ENCODE peak calls at places on chromosomes 12 and 14, in seven cellular contexts. O is ovary, C is Peyer's patch, I is HAP-1, R is suprapubic skin, V is thyroid gland, P is psoas muscle. B is an unnamed sample. For H3K36me3 and H3K27me3, the result is how much of the 10 kb centered on the place peaks cover.

GRCh38 chr14:54809767-54810166 is 92.9 kb downstream of the GCH1 start:
- DNase-seq in O (no peak), C (no peak), I (no peak), R (no peak), V (no peak), P (no peak), B (no peak)

GRCh38 chr12:95017482-95017881 is 14.0 kb upstream of the NDUFA12 start:
- DNase-seq in O (no peak), C (no peak), I (no peak), R (no peak), V (no peak), P (no peak), B (no peak)

GRCh38 chr12:129964826-129965457 is 61.1 kb upstream of the TMEM132D start:
- DNase-seq in O (no peak), C (no peak), I (no peak), R (no peak), V (no peak), P (no peak), B (peak)

GRCh38 chr12:92696240-92696639 is 6.5 kb upstream of the PLEKHG7 start:
- DNase-seq in O (no peak), C (no peak), I (no peak), R (no peak), V (peak), P (peak), B (no peak)

GRCh38 chr14:23555533-23555881 is 564 bp upstream of the THTPA start:
- DNase-seq in O (no peak), C (no peak), I (no peak), R (no peak), V (no peak), P (no peak), B (no peak)

GRCh38 chr14:74898083-74898482 is 16.4 kb downstream of the DLST start:
- DNase-seq in O (no peak), C (no peak), I (no peak), R (no peak), V (no peak), P (no peak), B (no peak)

GRCh38 chr14:24609667-24610344 is at the start of gene GZMH:
- DNase-seq in O (no peak), C (no peak), I (no peak), R (no peak), V (no peak), P (no peak), B (no peak)

GRCh38 chr14:66311935-66312334 is 174.2 kb upstream of the CCDC196 start:
- DNase-seq in O (no peak), C (no peak), I (no peak), R (no peak), V (no peak), P (no peak), B (no peak)

GRCh38 chr14:62674833-62675232 is 370.4 kb downstream of the KCNH5 start:
- DNase-seq in O (no peak), C (no peak), I (no peak), R (no peak), V (no peak), P (no peak), B (no peak)

GRCh38 chr14:74820288-74820687 is 55.7 kb downstream of the PROX2 start:
- DNase-seq in O (no peak), C (no peak), I (no peak), R (no peak), V (no peak), P (no peak), B (no peak)

GRCh38 chr12:132286912-132287311 is 42.5 kb downstream of the GALNT9 start:
- DNase-seq in O (no peak), C (no peak), I (no peak), R (no peak), V (no peak), P (peak), B (no peak)

GRCh38 chr12:77058740-77059139 is 6.6 kb downstream of the E2F7 start:
- DNase-seq in O (no peak), C (no peak), I (no peak), R (no peak), V (no peak), P (no peak), B (no peak)

GRCh38 chr12:47773062-47773857 is at the start of gene SLC48A1:
- DNase-seq in O (peak), C (peak), I (peak), R (no peak), V (peak), P (peak), B (peak)

GRCh38 chr12:93453633-93454032 is 11.9 kb upstream of the UBE2N start:
- DNase-seq in O (no peak), C (no peak), I (no peak), R (no peak), V (no peak), P (no peak), B (no peak)

GRCh38 chr12:118299791-118300460 is 72.8 kb downstream of the TAOK3 start:
- DNase-seq in O (no peak), C (no peak), I (no peak), R (no peak), V (no peak), P (no peak), B (no peak)

GRCh38 chr14:50766338-50766886 is 64.5 kb downstream of the NIN start:
- DNase-seq in O (no peak), C (no peak), I (no peak), R (no peak), V (no peak), P (no peak), B (no peak)

GRCh38 chr14:50770586-50770985 is 60.4 kb downstream of the NIN start:
- DNase-seq in O (no peak), C (no peak), I (no peak), R (no peak), V (no peak), P (no peak), B (no peak)

GRCh38 chr14:50769893-50770500 is 61.0 kb downstream of the NIN start:
- DNase-seq in O (no peak), C (no peak), I (no peak), R (no peak), V (no peak), P (no peak), B (peak)

GRCh38 chr14:50768220-50768619 is 62.7 kb downstream of the NIN start:
- DNase-seq in O (no peak), C (no peak), I (no peak), R (no peak), V (no peak), P (no peak), B (no peak)

DNA sequence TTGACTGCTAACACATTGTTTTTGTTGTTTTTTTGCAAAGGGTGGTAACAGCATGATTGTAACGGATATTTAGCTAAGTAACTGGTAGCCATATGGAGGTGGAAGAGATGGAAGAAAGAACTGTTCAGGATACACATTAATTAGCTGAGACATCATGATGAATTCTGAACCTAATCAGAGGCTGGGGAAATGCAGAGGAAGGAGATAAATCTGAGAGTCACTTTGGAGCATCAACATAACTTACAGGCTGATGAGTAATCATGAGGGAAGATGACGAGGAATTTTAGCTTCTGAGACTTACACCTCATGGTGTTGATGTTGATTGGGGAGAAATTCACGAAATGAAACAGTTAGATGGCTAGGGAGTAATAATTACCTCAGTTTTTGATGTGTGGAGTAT is 62.3 kb downstream of the NIN start:
- DNase-seq in O (no peak), C (no peak), I (no peak), R (no peak), V (no peak), P (no peak), B (no peak)
- H3K36me3 ChIP-seq in O (under half), C (under half), I (under half), R (half or more), V (under half), P (under half), B (half or more)

GRCh38 chr12:128267651-128268347 is 829 bp downstream of the TMEM132C start:
- DNase-seq in O (peak), C (no peak), I (no peak), R (no peak), V (no peak), P (no peak), B (no peak)

GRCh38 chr12:128266559-128267245 is at the start of gene TMEM132C:
- DNase-seq in O (peak), C (no peak), I (no peak), R (no peak), V (no peak), P (no peak), B (no peak)

GRCh38 chr12:128267246-128267622 is 264 bp downstream of the TMEM132C start:
- DNase-seq in O (peak), C (no peak), I (no peak), R (no peak), V (no peak), P (no peak), B (no peak)

GRCh38 chr12:128268348-128268725 is 1.4 kb downstream of the TMEM132C start:
- DNase-seq in O (peak), C (no peak), I (no peak), R (no peak), V (no peak), P (no peak), B (no peak)

GRCh38 chr12:128269108-128269713 is 2.2 kb downstream of the TMEM132C start:
- DNase-seq in O (peak), C (no peak), I (no peak), R (no peak), V (no peak), P (no peak), B (no peak)
- H3K27me3 ChIP-seq in O (under half), C (under half), I (under half), R (half or more), V (under half), P (under half), B (under half)

DNA sequence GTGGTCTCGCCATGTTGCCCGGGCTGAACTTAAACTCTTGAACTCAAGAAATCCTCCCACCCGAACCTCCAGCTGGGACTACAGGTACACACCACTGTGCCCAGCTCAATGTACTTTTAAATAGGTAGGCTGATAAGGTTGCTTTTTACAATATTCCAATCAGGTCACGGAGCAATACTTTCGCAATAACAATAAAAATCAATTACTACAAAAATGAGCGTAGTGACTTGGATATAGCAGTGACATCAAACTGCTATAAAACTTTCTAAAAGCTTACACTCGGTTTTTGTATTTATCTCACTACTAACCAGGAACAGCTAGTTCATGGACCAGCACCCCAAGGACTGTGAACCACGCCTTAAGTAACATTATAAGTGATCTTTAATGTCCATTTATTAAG is 10.5 kb downstream of the SARNP start:
- DNase-seq in O (no peak), C (no peak), I (no peak), R (no peak), V (no peak), P (no peak), B (no peak)
- H3K36me3 ChIP-seq in O (under half), C (under half), I (under half), R (under half), V (under half), P (under half), B (under half)

GRCh38 chr12:108455706-108456105 is 59.4 kb upstream of the FICD start:
- DNase-seq in O (no peak), C (no peak), I (no peak), R (no peak), V (no peak), P (no peak), B (no peak)
- H3K27me3 ChIP-seq in O (under half), C (under half), I (under half), R (under half), V (under half), P (under half), B (under half)

GRCh38 chr12:98678236-98678945 is 33.3 kb downstream of the APAF1 start:
- DNase-seq in O (no peak), C (no peak), I (no peak), R (no peak), V (no peak), P (no peak), B (no peak)

GRCh38 chr12:98679611-98680005 is 34.5 kb downstream of the APAF1 start:
- DNase-seq in O (no peak), C (no peak), I (no peak), R (no peak), V (no peak), P (no peak), B (no peak)

GRCh38 chr12:98678946-98679610 is 34.0 kb downstream of the APAF1 start:
- DNase-seq in O (no peak), C (no peak), I (no peak), R (no peak), V (no peak), P (no peak), B (no peak)

GRCh38 chr12:98686603-98687002 is 41.5 kb downstream of the APAF1 start:
- DNase-seq in O (no peak), C (no peak), I (no peak), R (no peak), V (no peak), P (no peak), B (no peak)

GRCh38 chr12:98684199-98684598 is 39.1 kb downstream of the APAF1 start:
- DNase-seq in O (no peak), C (no peak), I (no peak), R (no peak), V (no peak), P (no peak), B (no peak)
- H3K36me3 ChIP-seq in O (under half), C (under half), I (half or more), R (half or more), V (under half), P (under half), B (under half)

GRCh38 chr14:89491701-89492381 is 74.8 kb upstream of the FOXN3 start:
- DNase-seq in O (no peak), C (no peak), I (no peak), R (no peak), V (no peak), P (no peak), B (no peak)
- H3K27me3 ChIP-seq in O (under half), C (under half), I (under half), R (under half), V (under half), P (under half), B (under half)

DNA sequence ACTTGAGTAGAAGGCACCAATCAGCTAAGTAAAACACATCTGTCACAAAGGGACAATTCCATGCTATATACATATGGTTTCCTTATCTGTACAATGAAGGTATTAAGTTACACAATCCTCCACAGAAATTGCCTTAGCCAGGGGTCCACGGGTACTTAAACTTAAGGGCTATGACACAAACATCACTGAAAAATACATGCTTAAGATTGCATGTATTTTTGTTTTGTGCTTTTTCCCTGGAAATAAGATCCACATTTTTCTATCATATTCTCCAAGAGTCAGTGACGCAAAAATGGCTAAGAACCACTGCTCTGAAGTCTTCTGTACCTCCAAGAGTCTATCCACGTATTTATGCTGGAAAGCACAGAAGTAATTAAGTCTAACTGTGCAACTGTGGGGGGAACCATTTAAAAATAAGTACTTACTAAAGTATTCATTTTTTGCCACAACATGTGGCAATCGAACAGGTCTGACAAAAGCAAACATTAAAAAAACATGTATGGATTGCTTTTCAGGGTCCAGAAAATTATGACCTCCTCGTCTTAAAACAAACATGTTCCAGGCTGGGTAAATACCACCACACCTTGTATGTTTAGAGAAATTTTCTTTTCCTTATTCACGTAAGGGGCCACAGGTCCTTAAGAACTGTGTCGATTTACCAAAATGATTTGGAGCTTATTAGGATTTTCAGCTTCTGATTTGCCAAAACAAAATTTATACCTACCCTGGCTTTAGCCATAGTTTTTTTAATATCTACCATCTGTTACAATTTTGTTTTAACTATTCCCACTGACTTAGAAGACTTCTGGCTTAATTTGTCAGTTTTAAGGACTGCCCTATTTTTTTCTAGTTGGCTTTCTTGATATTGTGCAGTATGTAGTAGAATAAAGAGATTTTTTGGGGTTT is 2.8 kb downstream of the SLC38A2 start:
- DNase-seq in O (no peak), C (no peak), I (no peak), R (no peak), V (no peak), P (no peak), B (no peak)
- H3K36me3 ChIP-seq in O (under half), C (under half), I (half or more), R (half or more), V (half or more), P (under half), B (half or more)

GRCh38 chr14:36655963-36656768 is 5.5 kb upstream of the PAX9 start:
- DNase-seq in O (no peak), C (peak), I (peak), R (no peak), V (peak), P (no peak), B (no peak)
- H3K27me3 ChIP-seq in O (under half), C (under half), I (under half), R (half or more), V (half or more), P (under half), B (half or more)

DNA sequence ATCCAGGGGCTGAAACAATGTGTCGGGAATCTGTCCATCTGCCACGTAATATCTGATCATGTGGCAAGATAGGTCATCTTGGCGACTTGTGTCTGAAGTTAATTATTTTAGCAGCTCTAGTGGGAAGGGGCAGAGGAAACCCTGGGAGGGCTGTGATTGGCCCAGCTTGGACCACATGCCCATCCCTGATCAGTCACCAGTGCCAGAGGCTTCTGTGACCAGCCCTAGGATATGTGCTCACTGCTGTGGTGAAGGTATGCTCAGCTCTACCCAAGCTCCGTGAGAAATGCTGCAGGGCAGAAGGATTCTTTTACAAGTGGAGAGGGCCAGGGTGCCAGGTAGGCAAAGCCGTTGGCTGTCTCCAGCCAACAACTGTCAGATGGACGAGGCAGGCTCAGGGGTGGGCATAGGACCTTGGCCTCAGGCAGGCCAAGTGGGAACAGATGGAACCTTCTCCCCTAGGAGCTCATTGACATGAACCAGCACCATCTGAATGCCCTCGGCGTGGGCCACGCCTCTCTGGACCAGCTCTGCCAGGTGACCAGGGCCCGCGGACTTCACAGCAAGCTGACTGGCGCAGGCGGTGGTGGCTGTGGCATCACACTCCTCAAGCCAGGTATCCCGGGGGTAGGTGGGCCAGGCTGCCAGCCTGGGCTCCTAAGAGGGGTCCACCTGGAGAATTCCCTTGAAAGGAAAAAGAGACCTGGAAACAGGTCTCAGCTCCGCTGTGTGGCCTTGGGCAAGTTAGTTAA is 21.1 kb downstream of the MVK start:
- DNase-seq in O (no peak), C (no peak), I (no peak), R (no peak), V (no peak), P (no peak), B (no peak)
- H3K36me3 ChIP-seq in O (under half), C (under half), I (under half), R (half or more), V (under half), P (under half), B (half or more)

DNA sequence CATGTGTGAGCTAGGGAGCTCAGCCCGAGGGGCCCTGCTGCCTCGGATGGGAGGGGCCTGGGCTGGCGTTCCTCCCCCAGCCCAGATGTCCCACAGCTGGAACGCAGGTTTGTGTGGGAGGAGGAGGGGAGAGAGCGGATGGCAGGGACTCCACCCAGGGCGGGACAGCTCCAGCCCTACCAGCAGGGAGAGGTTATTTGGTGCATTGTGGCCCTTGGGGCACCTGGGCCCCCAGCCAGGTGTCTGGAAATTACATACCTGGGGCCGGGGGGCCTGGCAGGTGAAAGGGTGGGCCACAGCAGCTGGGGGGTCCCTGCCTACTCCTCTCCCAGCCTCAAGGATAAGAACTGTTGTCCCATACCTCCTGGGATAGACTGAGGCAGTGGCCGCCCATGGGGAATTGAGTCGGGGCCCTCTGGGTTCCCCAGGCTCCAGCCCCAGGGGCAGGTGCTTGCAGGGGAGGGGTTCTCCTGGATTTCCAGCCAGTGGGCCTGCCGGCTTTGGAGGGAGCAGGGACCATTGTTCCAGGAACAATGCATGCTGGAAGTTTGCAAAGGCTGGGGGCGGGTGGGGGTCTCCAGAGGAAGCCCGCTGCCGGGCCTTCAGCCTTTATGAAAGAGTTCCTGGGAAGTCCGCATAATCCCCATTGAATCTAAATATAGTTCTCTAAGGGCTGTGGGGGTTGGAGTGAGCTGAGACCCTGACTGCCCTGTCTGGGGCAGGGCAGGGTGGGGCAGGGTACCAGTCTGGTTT is 1.2 kb downstream of the KIF26A start:
- DNase-seq in O (peak), C (peak), I (peak), R (peak), V (no peak), P (peak), B (no peak)
- H3K27me3 ChIP-seq in O (under half), C (under half), I (under half), R (half or more), V (under half), P (under half), B (half or more)

B was measured in stomach.